ENCODE peak calls at places on chromosomes 13 and 19, in eight cellular contexts. Q is psoas muscle, N is A673, I is heart right ventricle, Y is GM12865, Z is AG04449, P is GM12864, A is left ventricle myocardium inferior. U is an unnamed sample.

GRCh38 chr13:82330499-82330898 is 1551.8 kb downstream of the SLITRK1 start:
- DNase-seq in Q (no peak), N (peak; percentile 29), I (no peak), Y (peak; percentile 13), Z (no peak), P (no peak), A (no peak), U (no peak)

GRCh38 chr13:110913322-110913721 is 1.5 kb downstream of the ANKRD10 start:
- DNase-seq in Q (no peak), N (no peak), I (no peak), Y (peak; percentile 51), Z (no peak), P (no peak), A (no peak), U (no peak)

GRCh38 chr13:36173923-36174322 is 40.4 kb downstream of the SOHLH2 start:
- DNase-seq in Q (no peak), N (no peak), I (no peak), Y (no peak), Z (no peak), P (no peak), A (no peak), U (no peak)

GRCh38 chr13:51523082-51523518 is 61.2 kb upstream of the WDFY2 start:
- DNase-seq in Q (no peak), N (peak; percentile 61), I (no peak), Y (no peak), Z (no peak), P (no peak), A (no peak), U (peak; percentile 79)

GRCh38 chr19:17616961-17617806 is 61.7 kb downstream of the COLGALT1 start:
- DNase-seq in Q (no peak), N (peak; percentile 42), I (no peak), Y (peak; percentile 41), Z (no peak), P (no peak), A (no peak), U (no peak)

GRCh38 chr13:52599037-52599852 is 43.0 kb upstream of the HNRNPA1L2 start:
- DNase-seq in Q (no peak), N (no peak), I (no peak), Y (peak; percentile 11), Z (no peak), P (no peak), A (no peak), U (no peak)

GRCh38 chr13:111005808-111006494 is 91.1 kb upstream of the ANKRD10 start:
- DNase-seq in Q (peak; percentile 66), N (no peak), I (peak; percentile 63), Y (no peak), Z (no peak), P (no peak), A (peak; percentile 70), U (no peak)

GRCh38 chr19:35306473-35307246 is 14.7 kb downstream of the MAG start:
- DNase-seq in Q (no peak), N (peak; percentile 23), I (no peak), Y (peak; percentile 50), Z (no peak), P (no peak), A (no peak), U (no peak)

GRCh38 chr19:46353730-46354528 is 7.0 kb downstream of the PPP5C start:
- DNase-seq in Q (no peak), N (no peak), I (peak; percentile 66), Y (no peak), Z (no peak), P (no peak), A (no peak), U (no peak)

GRCh38 chr19:49585023-49585422 is 3.9 kb downstream of the PRRG2 start:
- DNase-seq in Q (no peak), N (no peak), I (no peak), Y (no peak), Z (no peak), P (no peak), A (no peak), U (no peak)

GRCh38 chr13:43908156-43909126 is 28.7 kb downstream of the LACC1 start:
- DNase-seq in Q (no peak), N (peak; percentile 52), I (no peak), Y (peak; percentile 34), Z (peak; percentile 38), P (no peak), A (no peak), U (peak; percentile 19)

GRCh38 chr19:40472516-40472915 is 5.7 kb downstream of the SPTBN4 start:
- DNase-seq in Q (no peak), N (no peak), I (no peak), Y (no peak), Z (no peak), P (no peak), A (no peak), U (no peak)

DNA sequence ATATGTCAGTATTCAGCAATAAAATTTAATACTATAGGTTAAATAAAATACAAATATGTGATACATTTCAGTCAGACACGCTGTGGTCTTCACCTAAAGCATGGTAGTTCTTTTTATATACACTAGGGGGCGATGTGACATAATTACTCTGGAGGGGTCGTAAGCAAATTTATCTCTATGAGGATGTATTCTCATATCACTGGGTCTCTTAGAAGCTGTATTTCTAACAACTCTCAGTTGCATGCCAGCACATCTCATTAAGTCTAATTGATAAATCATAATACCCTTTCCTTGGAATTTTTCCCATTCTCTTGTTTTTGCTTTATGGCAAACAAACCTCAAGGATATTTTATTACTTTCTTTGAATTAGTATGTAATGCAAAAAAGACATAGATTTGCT is 3.9 kb upstream of the PCDH17 start:
- DNase-seq in Q (no peak), N (peak; percentile 74), I (no peak), Y (peak; percentile 11), Z (no peak), P (no peak), A (no peak), U (no peak)
- TF ChIP-seq CTCF in Q (peak; percentile 52), N (peak; percentile 72), I (peak; percentile 68), Y (peak; percentile 36), Z (peak; percentile 13), P (peak; percentile 33), A (peak; percentile 89), U (peak; percentile 47)

DNA sequence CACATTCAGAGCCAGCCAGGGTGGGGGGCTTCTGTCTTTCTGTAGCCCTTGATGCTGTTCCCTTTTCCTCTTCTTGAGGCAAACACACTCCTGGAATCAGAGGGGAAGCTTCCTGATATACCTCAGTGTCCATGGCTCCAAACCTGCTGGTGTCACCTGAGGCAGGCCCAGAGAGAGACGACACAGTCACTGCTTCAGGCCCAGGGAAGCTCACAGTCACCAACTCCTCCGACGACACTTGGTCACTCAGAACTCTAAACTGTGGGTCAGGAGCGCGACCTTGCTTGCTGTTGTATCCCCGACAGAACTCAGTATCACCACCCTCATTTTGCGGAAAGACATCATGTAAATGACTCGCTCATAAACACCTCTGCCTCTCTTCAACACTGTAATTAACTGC is 1.1 kb downstream of the ATP13A1 start:
- DNase-seq in Q (no peak), N (no peak), I (no peak), Y (peak; percentile 46), Z (no peak), P (no peak), A (no peak), U (no peak)
- H3K4me3 ChIP-seq in Q (peak overlapping the region; percentile 99), N (peak overlapping the region; percentile 86), I (peak overlapping the region; percentile 94), Y (peak overlapping the region; percentile 65), Z (peak overlapping the region; percentile 99), P (peak overlapping the region; percentile 99), A (peak overlapping the region; percentile 91), U (peak overlapping the region; percentile 98)

GRCh38 chr13:49559006-49559405 is 26.4 kb downstream of the RCBTB1 start:
- DNase-seq in Q (no peak), N (no peak), I (no peak), Y (no peak), Z (no peak), P (no peak), A (no peak), U (no peak)

GRCh38 chr13:49551245-49551644 is 34.1 kb downstream of the RCBTB1 start:
- DNase-seq in Q (no peak), N (no peak), I (no peak), Y (no peak), Z (no peak), P (no peak), A (no peak), U (no peak)

GRCh38 chr13:49553888-49554287 is 31.5 kb downstream of the RCBTB1 start:
- DNase-seq in Q (no peak), N (no peak), I (no peak), Y (no peak), Z (no peak), P (no peak), A (no peak), U (no peak)

GRCh38 chr13:49549289-49549688 is 36.1 kb downstream of the RCBTB1 start:
- DNase-seq in Q (no peak), N (no peak), I (no peak), Y (no peak), Z (no peak), P (no peak), A (no peak), U (no peak)

DNA sequence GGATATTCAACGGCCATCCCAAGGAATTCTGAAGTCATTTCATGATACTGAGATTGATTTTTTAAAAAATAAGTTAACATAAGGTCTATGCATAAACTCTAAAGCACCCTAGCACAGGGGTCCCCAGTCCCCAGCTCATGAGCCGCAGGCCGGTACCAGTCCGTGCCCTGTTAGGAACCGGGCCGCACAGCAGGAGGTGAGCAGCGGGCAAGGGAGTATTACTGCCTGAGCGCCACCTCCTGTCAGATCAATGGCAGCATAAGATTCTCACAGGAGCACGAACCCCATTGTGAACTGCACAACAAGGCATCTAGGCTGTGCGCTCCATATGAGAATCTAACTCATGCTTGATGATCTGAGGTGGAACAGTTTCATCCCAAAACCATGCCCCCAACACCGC is 31.0 kb downstream of the RCBTB1 start:
- DNase-seq in Q (no peak), N (no peak), I (no peak), Y (no peak), Z (no peak), P (no peak), A (no peak), U (no peak)
- TF ChIP-seq CTCF in Q (no peak), N (peak; percentile 16), I (no peak), Y (no peak), Z (no peak), P (no peak), A (no peak), U (no peak)

GRCh38 chr13:25179011-25179410 is 6.9 kb upstream of the AMER2 start:
- DNase-seq in Q (no peak), N (no peak), I (no peak), Y (peak; percentile 50), Z (no peak), P (peak; percentile 57), A (no peak), U (no peak)
- H3K4me3 ChIP-seq in Q (no peak overlapping the region), N (no peak overlapping the region), I (no peak overlapping the region), Y (no peak overlapping the region), Z (no peak overlapping the region), P (no peak overlapping the region), A (no peak overlapping the region), U (no peak overlapping the region)

DNA sequence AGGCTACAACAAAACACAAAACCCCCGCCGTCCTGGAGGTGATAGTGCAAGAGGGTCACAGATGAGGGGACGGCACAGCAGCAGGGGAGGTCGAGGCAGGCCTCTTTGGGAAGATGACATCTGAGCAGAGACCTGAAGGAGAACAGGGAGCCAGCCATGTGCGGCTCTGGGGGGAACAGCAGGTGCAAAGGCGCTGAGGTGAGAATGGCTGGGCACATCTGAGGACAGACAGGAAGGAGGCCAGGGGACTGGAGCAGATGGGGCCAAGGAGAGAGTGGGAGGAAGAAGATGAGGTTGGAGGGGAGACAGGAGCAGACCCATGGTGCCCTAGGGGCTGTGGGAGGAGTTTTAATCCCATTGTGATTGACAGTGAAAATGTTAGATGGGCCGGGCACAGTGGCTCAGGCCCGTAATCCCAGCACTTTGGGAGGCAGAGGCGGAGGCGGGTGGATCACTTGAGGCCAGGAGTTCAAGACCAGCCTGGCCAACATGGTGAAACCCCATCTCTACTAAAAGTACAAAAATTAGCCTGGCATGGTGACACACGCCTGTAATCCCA is 1.8 kb upstream of the CKM start:
- DNase-seq in Q (no peak), N (no peak), I (no peak), Y (no peak), Z (no peak), P (no peak), A (no peak), U (no peak)
- TF ChIP-seq CTCF in Q (no peak), N (no peak), I (no peak), Y (no peak), Z (no peak), P (no peak), A (no peak), U (no peak)

U was measured in LNCaP clone FGC.